ENCODE peak calls at places on chromosomes 4 and X, in seven cellular contexts. One of them, this sample, is unnamed. For H3K9me3 and H3K4me1, the result is how much of the 10 kb centered on the place peaks cover.

GRCh38 chr4:48432017-48432416 is 51.1 kb upstream of the SLC10A4 start:
- DNase-seq in GM23248: no peak
- DNase-seq in mesenchymal stem cell: no peak
- DNase-seq in IMR-90: no peak
- DNase-seq in PC-3: no peak
- DNase-seq in endodermal cell: no peak
- DNase-seq in fibroblast of lung: no peak
- DNase-seq in this sample: no peak

GRCh38 chr4:70613893-70614572 is 14.5 kb upstream of the ENAM start:
- DNase-seq in IMR-90: no peak
- DNase-seq in mesenchymal stem cell: no peak
- DNase-seq in fibroblast of lung: peak
- DNase-seq in PC-3: no peak
- DNase-seq in endodermal cell: no peak
- DNase-seq in GM23248: peak
- DNase-seq in this sample: no peak

GRCh38 chrX:2711441-2711840 is 20.3 kb downstream of the CD99 start:
- DNase-seq in IMR-90: no peak
- DNase-seq in fibroblast of lung: no peak
- DNase-seq in mesenchymal stem cell: no peak
- DNase-seq in endodermal cell: no peak
- DNase-seq in PC-3: no peak
- DNase-seq in GM23248: no peak
- DNase-seq in this sample: no peak

GRCh38 chr4:151182455-151182854 is 83.0 kb downstream of the RPS3A start:
- DNase-seq in mesenchymal stem cell: no peak
- DNase-seq in GM23248: no peak
- DNase-seq in PC-3: no peak
- DNase-seq in fibroblast of lung: no peak
- DNase-seq in endodermal cell: no peak
- DNase-seq in IMR-90: no peak
- DNase-seq in this sample: no peak

GRCh38 chrX:111159232-111159631 is 63.2 kb downstream of the PAK3 start:
- DNase-seq in fibroblast of lung: no peak
- DNase-seq in GM23248: no peak
- DNase-seq in endodermal cell: no peak
- DNase-seq in IMR-90: no peak
- DNase-seq in mesenchymal stem cell: no peak
- DNase-seq in PC-3: no peak
- DNase-seq in this sample: no peak

GRCh38 chr4:18508801-18509200 is 487.2 kb upstream of the LCORL start:
- DNase-seq in GM23248: no peak
- DNase-seq in PC-3: no peak
- DNase-seq in IMR-90: no peak
- DNase-seq in mesenchymal stem cell: no peak
- DNase-seq in endodermal cell: no peak
- DNase-seq in fibroblast of lung: no peak
- DNase-seq in this sample: no peak

GRCh38 chr4:131488772-131489171 is 1660.3 kb upstream of the PCDH10 start:
- DNase-seq in mesenchymal stem cell: peak
- DNase-seq in IMR-90: no peak
- DNase-seq in fibroblast of lung: peak
- DNase-seq in PC-3: no peak
- DNase-seq in GM23248: no peak
- DNase-seq in endodermal cell: no peak
- DNase-seq in this sample: no peak

GRCh38 chr4:161900110-161900509 is 263.7 kb downstream of the FSTL5 start:
- DNase-seq in mesenchymal stem cell: no peak
- DNase-seq in IMR-90: no peak
- DNase-seq in GM23248: no peak
- DNase-seq in PC-3: no peak
- DNase-seq in endodermal cell: no peak
- DNase-seq in fibroblast of lung: no peak
- DNase-seq in this sample: no peak

GRCh38 chrX:39212456-39212855 is 411.2 kb downstream of the MID1IP1 start:
- DNase-seq in IMR-90: no peak
- DNase-seq in mesenchymal stem cell: no peak
- DNase-seq in fibroblast of lung: no peak
- DNase-seq in GM23248: no peak
- DNase-seq in PC-3: peak
- DNase-seq in endodermal cell: no peak
- DNase-seq in this sample: no peak

GRCh38 chrX:134847133-134847532 is 143.7 kb upstream of the SMIM10 start:
- DNase-seq in PC-3: peak
- DNase-seq in endodermal cell: no peak
- DNase-seq in GM23248: no peak
- DNase-seq in IMR-90: no peak
- DNase-seq in mesenchymal stem cell: no peak
- DNase-seq in fibroblast of lung: no peak
- DNase-seq in this sample: no peak

GRCh38 chr4:122017296-122017695 is 65.4 kb upstream of the TRPC3 start:
- DNase-seq in fibroblast of lung: no peak
- DNase-seq in PC-3: no peak
- DNase-seq in IMR-90: peak
- DNase-seq in mesenchymal stem cell: no peak
- DNase-seq in GM23248: no peak
- DNase-seq in endodermal cell: no peak
- DNase-seq in this sample: no peak

GRCh38 chrX:21711126-21711847 is 46.6 kb downstream of the SMPX start:
- DNase-seq in endodermal cell: no peak
- DNase-seq in IMR-90: no peak
- DNase-seq in fibroblast of lung: no peak
- DNase-seq in GM23248: peak
- DNase-seq in mesenchymal stem cell: peak
- DNase-seq in PC-3: no peak
- DNase-seq in this sample: no peak

GRCh38 chrX:129665916-129666644 is 11.3 kb upstream of the APLN start:
- DNase-seq in fibroblast of lung: peak
- DNase-seq in IMR-90: peak
- DNase-seq in PC-3: peak
- DNase-seq in mesenchymal stem cell: peak
- DNase-seq in endodermal cell: peak
- DNase-seq in GM23248: peak
- DNase-seq in this sample: no peak

GRCh38 chrX:69093960-69094935 is 71.0 kb downstream of the PJA1 start:
- DNase-seq in GM23248: peak
- DNase-seq in mesenchymal stem cell: peak
- DNase-seq in PC-3: peak
- DNase-seq in endodermal cell: peak
- DNase-seq in IMR-90: peak
- DNase-seq in fibroblast of lung: peak
- DNase-seq in this sample: no peak

GRCh38 chr4:3484057-3484973 is 21.2 kb downstream of the DOK7 start:
- DNase-seq in GM23248: peak
- DNase-seq in endodermal cell: no peak
- DNase-seq in fibroblast of lung: no peak
- DNase-seq in mesenchymal stem cell: no peak
- DNase-seq in PC-3: peak
- DNase-seq in IMR-90: no peak
- DNase-seq in this sample: peak

GRCh38 chr4:139317635-139318034 is 15.4 kb upstream of the NDUFC1 start:
- DNase-seq in fibroblast of lung: no peak
- DNase-seq in mesenchymal stem cell: no peak
- DNase-seq in endodermal cell: no peak
- DNase-seq in IMR-90: no peak
- DNase-seq in PC-3: no peak
- DNase-seq in GM23248: no peak
- DNase-seq in this sample: no peak

DNA sequence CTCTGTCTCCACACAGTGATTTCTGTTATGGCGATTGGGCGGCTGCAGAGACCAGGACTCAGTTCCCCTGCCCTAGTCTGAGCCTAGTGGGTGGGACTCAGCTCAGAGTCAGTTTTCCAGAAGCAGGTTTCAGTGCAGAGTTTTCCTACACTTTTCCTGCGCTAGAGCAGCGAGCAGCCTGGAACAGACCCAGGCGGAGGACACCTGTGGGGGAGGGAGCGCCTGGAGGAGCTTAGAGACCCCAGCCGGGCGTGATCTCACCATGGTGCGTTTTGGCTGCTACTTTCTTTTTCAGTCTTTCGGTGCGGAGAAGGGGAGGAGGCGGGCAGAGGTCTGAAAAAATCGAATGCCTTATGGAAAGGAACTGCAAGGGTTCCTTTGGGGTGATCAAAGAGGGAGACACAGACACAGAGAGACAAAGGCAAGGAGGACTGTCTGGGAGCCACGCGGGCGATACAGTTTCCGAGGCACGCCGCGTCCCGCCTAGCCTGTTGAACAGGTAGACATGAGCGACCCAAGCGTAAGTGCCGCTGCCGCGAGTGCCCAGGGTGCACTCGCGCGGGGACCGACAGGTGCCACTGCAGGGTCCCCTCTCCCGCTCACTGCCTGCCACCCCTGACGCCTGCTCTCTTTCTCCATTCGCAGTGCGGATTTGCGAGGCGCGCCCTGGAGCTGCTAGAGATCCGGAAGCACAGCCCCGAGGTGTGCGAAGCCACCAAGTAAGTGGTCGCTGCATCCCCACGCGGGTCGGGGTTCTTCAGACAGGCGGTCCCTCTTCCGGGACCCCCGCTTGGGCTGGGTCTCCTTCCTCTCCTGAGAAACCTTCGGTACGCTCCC is at the start of gene GUCY1A1:
- DNase-seq in IMR-90: no peak
- DNase-seq in PC-3: peak
- DNase-seq in GM23248: peak
- DNase-seq in mesenchymal stem cell: peak
- DNase-seq in endodermal cell: peak
- DNase-seq in fibroblast of lung: no peak
- DNase-seq in this sample: peak
- H3K9ac ChIP-seq in IMR-90: no peak
- H3K9ac ChIP-seq in PC-3: peak
- H3K9ac ChIP-seq in GM23248: no peak
- H3K9ac ChIP-seq in mesenchymal stem cell: peak
- H3K9ac ChIP-seq in endodermal cell: peak
- H3K9ac ChIP-seq in fibroblast of lung: peak
- H3K9ac ChIP-seq in this sample: peak

GRCh38 chrX:145919400-145919799 is 101.8 kb downstream of the SLITRK2 start:
- DNase-seq in mesenchymal stem cell: no peak
- DNase-seq in IMR-90: no peak
- DNase-seq in fibroblast of lung: no peak
- DNase-seq in PC-3: no peak
- DNase-seq in GM23248: no peak
- DNase-seq in endodermal cell: no peak
- DNase-seq in this sample: no peak

DNA sequence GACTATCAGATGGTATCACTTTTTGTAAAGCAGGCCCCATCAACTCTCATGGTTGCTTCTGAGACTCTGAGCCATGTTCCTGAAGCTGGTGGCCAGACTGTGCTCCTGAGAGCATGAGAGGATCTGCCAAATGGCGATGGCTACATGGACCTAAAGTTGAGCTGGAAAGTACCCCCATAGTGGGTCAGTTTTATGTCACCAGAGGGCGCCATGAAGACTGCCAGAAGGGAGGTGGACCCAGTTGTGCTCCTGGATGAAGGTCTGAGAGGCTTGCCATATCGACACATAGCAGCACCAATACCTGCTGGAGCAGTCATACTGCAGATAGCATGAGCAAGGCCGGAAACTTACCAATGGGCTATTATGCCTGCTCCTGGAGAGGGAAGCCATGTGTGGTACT is 105.7 kb downstream of the SLITRK2 start:
- DNase-seq in endodermal cell: peak
- DNase-seq in GM23248: no peak
- DNase-seq in mesenchymal stem cell: no peak
- DNase-seq in IMR-90: no peak
- DNase-seq in fibroblast of lung: no peak
- DNase-seq in PC-3: no peak
- DNase-seq in this sample: no peak
- H3K9me3 ChIP-seq in endodermal cell: under half
- H3K9me3 ChIP-seq in GM23248: under half
- H3K9me3 ChIP-seq in mesenchymal stem cell: under half
- H3K9me3 ChIP-seq in IMR-90: under half
- H3K9me3 ChIP-seq in fibroblast of lung: under half
- H3K9me3 ChIP-seq in PC-3: under half
- H3K9me3 ChIP-seq in this sample: under half

GRCh38 chr4:168857546-168858314 is 152.3 kb downstream of the CBR4 start:
- DNase-seq in IMR-90: peak
- DNase-seq in endodermal cell: no peak
- DNase-seq in PC-3: no peak
- DNase-seq in GM23248: no peak
- DNase-seq in mesenchymal stem cell: peak
- DNase-seq in fibroblast of lung: peak
- DNase-seq in this sample: no peak

GRCh38 chr4:168857009-168857408 is 153.0 kb downstream of the CBR4 start:
- DNase-seq in endodermal cell: no peak
- DNase-seq in PC-3: no peak
- DNase-seq in GM23248: no peak
- DNase-seq in IMR-90: peak
- DNase-seq in mesenchymal stem cell: no peak
- DNase-seq in fibroblast of lung: no peak
- DNase-seq in this sample: no peak

GRCh38 chr4:168856312-168856711 is 153.7 kb downstream of the CBR4 start:
- DNase-seq in GM23248: peak
- DNase-seq in endodermal cell: no peak
- DNase-seq in mesenchymal stem cell: peak
- DNase-seq in fibroblast of lung: peak
- DNase-seq in IMR-90: peak
- DNase-seq in PC-3: peak
- DNase-seq in this sample: no peak

GRCh38 chr4:168859888-168860694 is 150.0 kb downstream of the CBR4 start:
- DNase-seq in GM23248: no peak
- DNase-seq in fibroblast of lung: no peak
- DNase-seq in mesenchymal stem cell: no peak
- DNase-seq in endodermal cell: no peak
- DNase-seq in PC-3: no peak
- DNase-seq in IMR-90: peak
- DNase-seq in this sample: no peak

GRCh38 chr4:168859100-168859499 is 151.0 kb downstream of the CBR4 start:
- DNase-seq in endodermal cell: no peak
- DNase-seq in fibroblast of lung: no peak
- DNase-seq in GM23248: no peak
- DNase-seq in IMR-90: no peak
- DNase-seq in mesenchymal stem cell: no peak
- DNase-seq in PC-3: no peak
- DNase-seq in this sample: no peak
- H3K4me1 ChIP-seq in endodermal cell: under half
- H3K4me1 ChIP-seq in fibroblast of lung: under half
- H3K4me1 ChIP-seq in GM23248: under half
- H3K4me1 ChIP-seq in IMR-90: under half
- H3K4me1 ChIP-seq in mesenchymal stem cell: under half
- H3K4me1 ChIP-seq in PC-3: under half
- H3K4me1 ChIP-seq in this sample: under half

DNA sequence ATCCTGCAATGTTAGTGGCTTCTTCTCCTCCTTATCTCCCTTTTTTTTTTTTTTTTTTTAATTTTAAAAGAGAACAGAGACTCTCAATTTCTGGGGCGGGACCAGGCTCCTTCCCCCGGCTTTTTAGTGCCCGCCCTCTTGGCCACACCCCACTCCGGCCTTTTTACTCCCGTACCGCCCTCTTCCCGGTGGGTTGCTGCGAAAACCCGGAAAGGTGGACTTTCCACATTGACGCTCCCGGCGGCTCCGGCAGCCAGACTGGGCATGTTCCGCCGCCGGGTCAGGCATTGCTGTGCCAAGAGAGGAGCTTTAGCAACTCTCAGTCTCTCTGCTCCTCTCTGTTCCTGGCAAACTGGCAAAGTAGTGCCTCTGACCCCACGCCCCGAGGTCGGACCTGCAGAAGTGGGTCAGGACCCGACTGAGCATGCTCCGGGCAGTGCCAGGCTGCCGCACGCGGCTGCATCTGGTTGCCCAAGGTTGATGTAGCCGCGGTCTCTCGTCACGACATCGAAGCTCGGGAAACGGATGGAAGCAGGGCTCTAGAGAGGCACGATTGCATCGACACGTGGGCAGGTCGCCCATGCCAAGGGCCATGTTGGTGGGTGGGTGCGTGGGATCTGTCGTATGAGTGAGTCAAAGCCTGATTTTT is 1.1 kb upstream of the MFAP3L start:
- DNase-seq in endodermal cell: peak
- DNase-seq in IMR-90: peak
- DNase-seq in fibroblast of lung: peak
- DNase-seq in PC-3: peak
- DNase-seq in GM23248: peak
- DNase-seq in mesenchymal stem cell: peak
- DNase-seq in this sample: peak
- H3K9ac ChIP-seq in endodermal cell: no peak
- H3K9ac ChIP-seq in IMR-90: no peak
- H3K9ac ChIP-seq in fibroblast of lung: no peak
- H3K9ac ChIP-seq in PC-3: peak
- H3K9ac ChIP-seq in GM23248: peak
- H3K9ac ChIP-seq in mesenchymal stem cell: peak
- H3K9ac ChIP-seq in this sample: peak